ENCODE peak calls at places on chromosomes 7 and 10, in eight cellular contexts. One of them, this sample, is unnamed.

GRCh38 chr7:192035-192649 is at the start of gene FAM20C:
- DNase-seq in body of pancreas: peak
- DNase-seq in uterus: peak
- DNase-seq in Panc1: no peak
- DNase-seq in IMR-90: peak
- DNase-seq in epithelial cell of prostate: no peak
- DNase-seq in prostate gland: peak
- DNase-seq in PC-9: peak
- DNase-seq in this sample: no peak

GRCh38 chr7:55060690-55061414 is 42.0 kb downstream of the EGFR start:
- DNase-seq in Panc1: no peak
- DNase-seq in epithelial cell of prostate: no peak
- DNase-seq in body of pancreas: no peak
- DNase-seq in PC-9: no peak
- DNase-seq in prostate gland: no peak
- DNase-seq in IMR-90: peak
- DNase-seq in uterus: no peak
- DNase-seq in this sample: no peak

GRCh38 chr10:11750420-11750819 is 8.2 kb downstream of the ECHDC3 start:
- DNase-seq in Panc1: no peak
- DNase-seq in uterus: no peak
- DNase-seq in body of pancreas: no peak
- DNase-seq in IMR-90: no peak
- DNase-seq in prostate gland: no peak
- DNase-seq in PC-9: no peak
- DNase-seq in epithelial cell of prostate: no peak
- DNase-seq in this sample: no peak

GRCh38 chr7:77262311-77262710 is 62.7 kb upstream of the FGL2 start:
- DNase-seq in IMR-90: no peak
- DNase-seq in uterus: no peak
- DNase-seq in epithelial cell of prostate: no peak
- DNase-seq in body of pancreas: no peak
- DNase-seq in PC-9: no peak
- DNase-seq in Panc1: no peak
- DNase-seq in prostate gland: no peak
- DNase-seq in this sample: no peak

GRCh38 chr10:133372507-133372906 is 647 bp downstream of the ECHS1 start:
- DNase-seq in body of pancreas: peak
- DNase-seq in epithelial cell of prostate: no peak
- DNase-seq in IMR-90: no peak
- DNase-seq in PC-9: no peak
- DNase-seq in prostate gland: no peak
- DNase-seq in uterus: no peak
- DNase-seq in Panc1: no peak
- DNase-seq in this sample: no peak

GRCh38 chr7:92831716-92832622 is 4.4 kb downstream of the CDK6 start:
- DNase-seq in body of pancreas: no peak
- DNase-seq in IMR-90: peak
- DNase-seq in PC-9: peak
- DNase-seq in uterus: no peak
- DNase-seq in Panc1: peak
- DNase-seq in prostate gland: no peak
- DNase-seq in epithelial cell of prostate: no peak
- DNase-seq in this sample: peak

GRCh38 chr10:19767876-19768275 is 48.4 kb upstream of the PLXDC2 start:
- DNase-seq in Panc1: no peak
- DNase-seq in PC-9: no peak
- DNase-seq in epithelial cell of prostate: no peak
- DNase-seq in IMR-90: no peak
- DNase-seq in body of pancreas: no peak
- DNase-seq in prostate gland: no peak
- DNase-seq in uterus: no peak
- DNase-seq in this sample: no peak

GRCh38 chr10:66176772-66177171 is 749.1 kb upstream of the LRRTM3 start:
- DNase-seq in PC-9: no peak
- DNase-seq in prostate gland: no peak
- DNase-seq in Panc1: no peak
- DNase-seq in uterus: no peak
- DNase-seq in epithelial cell of prostate: no peak
- DNase-seq in IMR-90: peak
- DNase-seq in body of pancreas: no peak
- DNase-seq in this sample: no peak

GRCh38 chr10:26860026-26860541 is 674 bp downstream of the ABI1 start:
- DNase-seq in PC-9: peak
- DNase-seq in uterus: peak
- DNase-seq in body of pancreas: peak
- DNase-seq in IMR-90: peak
- DNase-seq in Panc1: no peak
- DNase-seq in epithelial cell of prostate: peak
- DNase-seq in prostate gland: peak
- DNase-seq in this sample: no peak

GRCh38 chr7:148914208-148914777 is 30.2 kb upstream of the EZH2 start:
- DNase-seq in IMR-90: peak
- DNase-seq in epithelial cell of prostate: peak
- DNase-seq in body of pancreas: no peak
- DNase-seq in prostate gland: no peak
- DNase-seq in uterus: no peak
- DNase-seq in PC-9: peak
- DNase-seq in Panc1: peak
- DNase-seq in this sample: peak

GRCh38 chr10:78207216-78207615 is 173.6 kb downstream of the RPS24 start:
- DNase-seq in body of pancreas: no peak
- DNase-seq in prostate gland: no peak
- DNase-seq in Panc1: no peak
- DNase-seq in epithelial cell of prostate: no peak
- DNase-seq in PC-9: no peak
- DNase-seq in uterus: no peak
- DNase-seq in IMR-90: no peak
- DNase-seq in this sample: no peak

GRCh38 chr10:29691564-29692064 is 56.8 kb upstream of the SVIL start:
- DNase-seq in prostate gland: no peak
- DNase-seq in IMR-90: peak
- DNase-seq in PC-9: no peak
- DNase-seq in epithelial cell of prostate: peak
- DNase-seq in Panc1: peak
- DNase-seq in body of pancreas: no peak
- DNase-seq in uterus: peak
- DNase-seq in this sample: peak

GRCh38 chr10:56178210-56178609 is 182.8 kb downstream of the ZWINT start:
- DNase-seq in IMR-90: no peak
- DNase-seq in body of pancreas: no peak
- DNase-seq in PC-9: no peak
- DNase-seq in Panc1: no peak
- DNase-seq in uterus: no peak
- DNase-seq in epithelial cell of prostate: no peak
- DNase-seq in prostate gland: no peak
- DNase-seq in this sample: no peak

GRCh38 chr10:106582291-106582690 is 582.2 kb downstream of the SORCS1 start:
- DNase-seq in epithelial cell of prostate: no peak
- DNase-seq in uterus: no peak
- DNase-seq in PC-9: no peak
- DNase-seq in IMR-90: peak
- DNase-seq in prostate gland: no peak
- DNase-seq in Panc1: no peak
- DNase-seq in body of pancreas: no peak
- DNase-seq in this sample: no peak

GRCh38 chr10:118107541-118107940 is 60.8 kb upstream of the RAB11FIP2 start:
- DNase-seq in Panc1: no peak
- DNase-seq in epithelial cell of prostate: no peak
- DNase-seq in IMR-90: no peak
- DNase-seq in prostate gland: no peak
- DNase-seq in PC-9: no peak
- DNase-seq in body of pancreas: no peak
- DNase-seq in uterus: no peak
- DNase-seq in this sample: no peak

GRCh38 chr7:87370660-87371180 is 25.3 kb downstream of the CROT start:
- DNase-seq in uterus: no peak
- DNase-seq in prostate gland: no peak
- DNase-seq in IMR-90: peak
- DNase-seq in body of pancreas: no peak
- DNase-seq in PC-9: no peak
- DNase-seq in Panc1: no peak
- DNase-seq in epithelial cell of prostate: no peak
- DNase-seq in this sample: peak

GRCh38 chr7:116545411-116545993 is 20.7 kb downstream of the CAV1 start:
- DNase-seq in PC-9: no peak
- DNase-seq in epithelial cell of prostate: no peak
- DNase-seq in Panc1: no peak
- DNase-seq in uterus: no peak
- DNase-seq in body of pancreas: no peak
- DNase-seq in prostate gland: no peak
- DNase-seq in IMR-90: peak
- DNase-seq in this sample: no peak

GRCh38 chr10:62019013-62019684 is 117.7 kb downstream of the ARID5B start:
- DNase-seq in epithelial cell of prostate: peak
- DNase-seq in Panc1: no peak
- DNase-seq in PC-9: no peak
- DNase-seq in uterus: peak
- DNase-seq in prostate gland: no peak
- DNase-seq in IMR-90: no peak
- DNase-seq in body of pancreas: no peak
- DNase-seq in this sample: peak

GRCh38 chr7:48090095-48090805 is 1.2 kb downstream of the UPP1 start:
- DNase-seq in prostate gland: no peak
- DNase-seq in Panc1: no peak
- DNase-seq in IMR-90: peak
- DNase-seq in PC-9: peak
- DNase-seq in epithelial cell of prostate: no peak
- DNase-seq in body of pancreas: peak
- DNase-seq in uterus: peak
- DNase-seq in this sample: no peak
- H3K27ac ChIP-seq in prostate gland: peak
- H3K27ac ChIP-seq in Panc1: peak
- H3K27ac ChIP-seq in IMR-90: no peak
- H3K27ac ChIP-seq in PC-9: peak
- H3K27ac ChIP-seq in epithelial cell of prostate: peak
- H3K27ac ChIP-seq in body of pancreas: peak
- H3K27ac ChIP-seq in uterus: peak
- H3K27ac ChIP-seq in this sample: no peak

GRCh38 chr10:102780246-102780645 is 36.5 kb downstream of the WBP1L start:
- DNase-seq in body of pancreas: no peak
- DNase-seq in epithelial cell of prostate: no peak
- DNase-seq in Panc1: no peak
- DNase-seq in PC-9: peak
- DNase-seq in uterus: no peak
- DNase-seq in prostate gland: no peak
- DNase-seq in IMR-90: peak
- DNase-seq in this sample: peak
- H3K27ac ChIP-seq in body of pancreas: no peak
- H3K27ac ChIP-seq in epithelial cell of prostate: peak
- H3K27ac ChIP-seq in Panc1: peak
- H3K27ac ChIP-seq in PC-9: no peak
- H3K27ac ChIP-seq in uterus: peak
- H3K27ac ChIP-seq in prostate gland: peak
- H3K27ac ChIP-seq in IMR-90: no peak
- H3K27ac ChIP-seq in this sample: peak

GRCh38 chr10:7551891-7552731 is 114.7 kb downstream of the ITIH5 start:
- DNase-seq in PC-9: no peak
- DNase-seq in uterus: no peak
- DNase-seq in prostate gland: no peak
- DNase-seq in Panc1: no peak
- DNase-seq in epithelial cell of prostate: no peak
- DNase-seq in IMR-90: no peak
- DNase-seq in body of pancreas: peak
- DNase-seq in this sample: no peak
- H3K27ac ChIP-seq in PC-9: no peak
- H3K27ac ChIP-seq in uterus: no peak
- H3K27ac ChIP-seq in prostate gland: no peak
- H3K27ac ChIP-seq in Panc1: no peak
- H3K27ac ChIP-seq in epithelial cell of prostate: no peak
- H3K27ac ChIP-seq in IMR-90: no peak
- H3K27ac ChIP-seq in body of pancreas: peak
- H3K27ac ChIP-seq in this sample: no peak

DNA sequence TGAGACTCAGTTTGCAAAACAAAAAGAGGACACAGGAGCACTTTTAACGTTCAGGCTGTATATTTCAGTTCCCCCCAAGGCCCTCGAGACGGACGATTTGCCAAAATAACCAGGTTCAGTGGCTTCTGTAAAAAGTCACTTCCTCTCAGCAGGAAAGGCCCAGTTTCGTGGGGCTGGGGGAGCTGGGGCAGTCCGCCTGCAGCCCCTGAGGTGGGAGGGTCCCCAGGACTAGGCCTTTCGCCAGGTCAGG is 28.8 kb downstream of the WDR86 start:
- DNase-seq in body of pancreas: no peak
- DNase-seq in prostate gland: no peak
- DNase-seq in uterus: no peak
- DNase-seq in epithelial cell of prostate: no peak
- DNase-seq in Panc1: no peak
- DNase-seq in PC-9: no peak
- DNase-seq in IMR-90: no peak
- DNase-seq in this sample: no peak
- H3K27ac ChIP-seq in body of pancreas: no peak
- H3K27ac ChIP-seq in prostate gland: no peak
- H3K27ac ChIP-seq in uterus: peak
- H3K27ac ChIP-seq in epithelial cell of prostate: no peak
- H3K27ac ChIP-seq in Panc1: no peak
- H3K27ac ChIP-seq in PC-9: no peak
- H3K27ac ChIP-seq in IMR-90: no peak
- H3K27ac ChIP-seq in this sample: no peak

GRCh38 chr7:34839645-34840044 is 181.6 kb downstream of the NPSR1 start:
- DNase-seq in body of pancreas: no peak
- DNase-seq in uterus: no peak
- DNase-seq in IMR-90: no peak
- DNase-seq in prostate gland: no peak
- DNase-seq in PC-9: no peak
- DNase-seq in epithelial cell of prostate: no peak
- DNase-seq in Panc1: no peak
- DNase-seq in this sample: no peak
- H3K27ac ChIP-seq in body of pancreas: no peak
- H3K27ac ChIP-seq in uterus: no peak
- H3K27ac ChIP-seq in IMR-90: no peak
- H3K27ac ChIP-seq in prostate gland: no peak
- H3K27ac ChIP-seq in PC-9: no peak
- H3K27ac ChIP-seq in epithelial cell of prostate: no peak
- H3K27ac ChIP-seq in Panc1: no peak
- H3K27ac ChIP-seq in this sample: no peak

This sample was measured in foreskin keratinocyte.